ENCODE peak calls at places on chromosome 6, in nine cellular contexts. M, B, D, O, R, F, K, X and L are unnamed samples.

GRCh38 chr6:19837511-19838441 is 606 bp downstream of the ID4 start:
- DNase-seq in M (peak; percentile 80), B (peak; percentile 26), D (no peak), O (peak; percentile 44), R (no peak), F (peak; percentile 39), K (peak; percentile 30), X (no peak), L (no peak)

GRCh38 chr6:125357515-125358256 is 55.9 kb upstream of the HDDC2 start:
- DNase-seq in M (no peak), B (no peak), D (no peak), O (peak; percentile 78), R (no peak), F (no peak), K (peak; percentile 18), X (peak; percentile 48), L (peak; percentile 44)

GRCh38 chr6:148611213-148611612 is 135.6 kb upstream of the UST start:
- DNase-seq in M (no peak), B (peak; percentile 63), D (peak; percentile 38), O (peak; percentile 67), R (no peak), F (no peak), K (peak; percentile 21), X (peak; percentile 65), L (no peak)

GRCh38 chr6:7540595-7540994 is 876 bp upstream of the DSP start:
- DNase-seq in M (no peak), B (peak; percentile 94), D (no peak), O (no peak), R (no peak), F (peak; percentile 43), K (peak; percentile 42), X (no peak), L (no peak)

GRCh38 chr6:158819213-158819976 is at the start of gene EZR:
- DNase-seq in M (peak; percentile 94), B (peak; percentile 80), D (peak; percentile 85), O (peak; percentile 70), R (no peak), F (peak; percentile 86), K (peak; percentile 87), X (peak; percentile 95), L (peak; percentile 81)

GRCh38 chr6:5085638-5086293 is 625 bp downstream of the PPP1R3G start:
- DNase-seq in M (peak; percentile 69), B (peak; percentile 42), D (no peak), O (peak; percentile 48), R (no peak), F (no peak), K (peak; percentile 55), X (no peak), L (no peak)

GRCh38 chr6:134590449-134590848 is 272.5 kb upstream of the SGK1 start:
- DNase-seq in M (no peak), B (peak; percentile 13), D (no peak), O (peak; percentile 18), R (no peak), F (no peak), K (no peak), X (no peak), L (no peak)

GRCh38 chr6:48664850-48665249 is 553.9 kb upstream of the PTCHD4 start:
- DNase-seq in M (no peak), B (no peak), D (no peak), O (peak; percentile 1), R (peak; percentile 27), F (no peak), K (no peak), X (no peak), L (no peak)

GRCh38 chr6:80690611-80691090 is 584.2 kb downstream of the BCKDHB start:
- DNase-seq in M (no peak), B (no peak), D (no peak), O (peak; percentile 11), R (no peak), F (no peak), K (no peak), X (no peak), L (no peak)

GRCh38 chr6:117919775-117920492 is 12.9 kb downstream of the SLC35F1 start:
- DNase-seq in M (peak; percentile 69), B (no peak), D (no peak), O (no peak), R (no peak), F (peak; percentile 29), K (peak; percentile 15), X (no peak), L (no peak)

GRCh38 chr6:116461563-116462507 is 660 bp downstream of the CALHM6 start:
- DNase-seq in M (peak; percentile 80), B (peak; percentile 67), D (peak; percentile 64), O (peak; percentile 58), R (peak; percentile 17), F (peak; percentile 35), K (peak; percentile 46), X (peak; percentile 75), L (no peak)

GRCh38 chr6:42276008-42276890 is 58.6 kb upstream of the MRPS10 start:
- DNase-seq in M (no peak), B (no peak), D (no peak), O (peak; percentile 50), R (no peak), F (no peak), K (peak; percentile 62), X (no peak), L (no peak)

GRCh38 chr6:1949533-1949932 is 295.9 kb downstream of the GMDS start:
- DNase-seq in M (no peak), B (peak; percentile 73), D (no peak), O (peak; percentile 63), R (no peak), F (no peak), K (no peak), X (no peak), L (no peak)

GRCh38 chr6:149114167-149114566 is 203.3 kb upstream of the TAB2 start:
- DNase-seq in M (no peak), B (no peak), D (no peak), O (no peak), R (no peak), F (no peak), K (peak; percentile 57), X (no peak), L (no peak)

GRCh38 chr6:143160008-143160407 is 99.3 kb downstream of the AIG1 start:
- DNase-seq in M (no peak), B (no peak), D (no peak), O (no peak), R (no peak), F (no peak), K (no peak), X (no peak), L (no peak)

GRCh38 chr6:116876635-116877611 is at the start of gene RFX6:
- DNase-seq in M (peak; percentile 56), B (no peak), D (peak; percentile 29), O (no peak), R (no peak), F (peak; percentile 28), K (no peak), X (no peak), L (no peak)

DNA sequence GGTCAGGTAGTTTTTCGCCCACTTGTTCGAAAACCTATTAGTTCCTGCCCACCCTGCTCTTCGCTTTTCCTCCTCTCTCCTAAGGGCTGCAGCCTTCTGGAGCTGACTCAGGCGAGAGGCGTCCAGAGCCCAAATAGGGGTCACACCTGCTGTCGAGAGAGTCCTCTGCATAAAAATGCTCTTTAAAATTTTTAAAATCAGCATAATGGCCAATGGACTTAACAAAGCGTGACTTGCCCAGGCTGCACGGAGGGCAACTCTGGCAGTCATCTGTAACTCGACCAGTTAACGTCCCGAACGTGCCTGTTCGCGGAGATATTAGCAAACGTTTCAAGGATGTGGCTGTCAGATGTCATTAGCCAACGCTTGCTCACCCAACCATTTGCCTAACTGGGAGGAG is 32.2 kb downstream of the TFAP2B start:
- DNase-seq in M (no peak), B (no peak), D (no peak), O (no peak), R (no peak), F (no peak), K (no peak), X (no peak), L (no peak)
- H3K4me3 ChIP-seq in M (no peak overlapping the region), B (no peak overlapping the region), D (no peak overlapping the region), O (no peak overlapping the region), R (no peak overlapping the region), F (peak overlapping the region; percentile 19), K (no peak overlapping the region), X (no peak overlapping the region), L (no peak overlapping the region)

GRCh38 chr6:111382476-111383294 is 100.3 kb downstream of the REV3L start:
- DNase-seq in M (peak; percentile 71), B (no peak), D (peak; percentile 36), O (no peak), R (no peak), F (no peak), K (no peak), X (no peak), L (no peak)
- H3K4me3 ChIP-seq in M (no peak overlapping the region), B (no peak overlapping the region), D (no peak overlapping the region), O (no peak overlapping the region), R (no peak overlapping the region), F (no peak overlapping the region), K (no peak overlapping the region), X (no peak overlapping the region), L (no peak overlapping the region)

DNA sequence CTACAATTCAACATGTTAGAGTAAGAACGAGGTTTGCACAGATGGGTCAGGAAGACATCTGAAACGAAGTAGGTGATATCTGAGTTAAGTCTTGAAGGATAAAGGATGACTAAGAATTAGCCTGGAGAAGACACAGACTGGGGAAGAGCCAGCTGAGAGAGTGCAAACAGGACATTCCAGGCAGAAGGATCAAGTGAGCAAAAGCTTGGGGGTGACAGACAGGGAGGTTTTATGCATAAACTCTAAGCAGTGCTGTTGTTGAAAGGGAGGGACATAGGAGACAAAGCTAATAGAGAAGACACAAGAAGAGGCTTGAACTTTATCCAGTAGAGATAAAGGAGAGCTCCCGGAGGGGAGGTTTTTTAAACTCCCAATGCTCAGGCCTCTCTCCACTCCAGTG is 15.0 kb upstream of the ETV7 start:
- DNase-seq in M (no peak), B (no peak), D (no peak), O (no peak), R (no peak), F (no peak), K (no peak), X (no peak), L (no peak)
- H3K4me3 ChIP-seq in M (no peak overlapping the region), B (no peak overlapping the region), D (no peak overlapping the region), O (no peak overlapping the region), R (no peak overlapping the region), F (no peak overlapping the region), K (no peak overlapping the region), X (no peak overlapping the region), L (no peak overlapping the region)

DNA sequence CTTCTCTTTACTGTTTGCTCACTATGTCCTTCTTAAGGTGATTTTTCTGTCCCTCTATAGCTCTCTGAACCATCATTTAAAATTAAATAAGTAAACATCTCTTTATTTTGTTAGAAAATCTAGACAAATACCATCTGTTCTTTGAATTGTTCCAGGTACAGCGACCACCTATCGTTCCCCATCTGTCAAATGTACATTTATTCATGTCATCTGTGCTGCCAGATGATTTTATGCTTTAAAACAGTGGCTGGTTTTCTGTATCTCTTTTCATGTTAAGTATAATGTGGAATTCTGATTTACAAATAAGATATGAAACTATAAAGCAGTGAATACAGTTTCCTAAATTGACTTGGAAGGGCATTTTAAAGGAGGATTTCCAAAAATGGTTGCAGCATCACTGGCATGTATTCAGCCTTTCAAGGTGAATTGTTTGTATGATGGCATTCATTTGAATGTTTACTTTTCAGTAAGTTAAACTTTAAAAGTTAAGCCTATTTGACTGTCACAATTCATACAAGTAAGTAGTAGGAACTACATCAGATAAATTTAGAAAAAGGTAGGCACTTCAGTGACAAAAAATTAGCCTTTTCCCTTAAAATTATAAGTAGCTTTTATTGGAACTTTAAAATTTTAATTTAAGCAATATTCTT is 92.6 kb upstream of the CLVS2 start:
- DNase-seq in M (no peak), B (no peak), D (no peak), O (no peak), R (no peak), F (no peak), K (no peak), X (no peak), L (no peak)
- H3K4me3 ChIP-seq in M (no peak overlapping the region), B (no peak overlapping the region), D (no peak overlapping the region), O (no peak overlapping the region), R (no peak overlapping the region), F (no peak overlapping the region), K (no peak overlapping the region), X (no peak overlapping the region), L (no peak overlapping the region)